ENCODE peak calls at places on chromosomes 4 and X, in seven cellular contexts. Z, G, I, O, B, C and H are unnamed samples.
A peak's percentile ranks its signal among the peaks of the same experiment; 100 is the strongest.

GRCh38 chr4:171812377-171813194 is 618 bp upstream of the GALNTL6 start:
- DNase-seq in Z (peak; percentile 56), G (no peak), I (no peak), O (no peak), B (peak; percentile 15), C (no peak), H (no peak)

GRCh38 chr4:174713181-174713580 is 115.9 kb downstream of the GLRA3 start:
- DNase-seq in Z (no peak), G (no peak), I (no peak), O (no peak), B (no peak), C (no peak), H (no peak)

GRCh38 chr4:123826896-123827295 is 430.3 kb downstream of the SPRY1 start:
- DNase-seq in Z (no peak), G (no peak), I (peak; percentile 71), O (peak; percentile 72), B (no peak), C (no peak), H (no peak)

GRCh38 chr4:76545161-76545884 is 110.3 kb downstream of the SHROOM3 start:
- DNase-seq in Z (no peak), G (no peak), I (no peak), O (no peak), B (no peak), C (no peak), H (no peak)

GRCh38 chr4:77619408-77619807 is 13.8 kb downstream of the CXCL13 start:
- DNase-seq in Z (no peak), G (peak; percentile 33), I (no peak), O (no peak), B (no peak), C (no peak), H (peak; percentile 12)

GRCh38 chr4:37562592-37562991 is 123.6 kb downstream of the RELL1 start:
- DNase-seq in Z (no peak), G (no peak), I (no peak), O (no peak), B (no peak), C (no peak), H (no peak)

GRCh38 chrX:129599996-129600395 is 54.8 kb downstream of the APLN start:
- DNase-seq in Z (no peak), G (no peak), I (no peak), O (no peak), B (no peak), C (no peak), H (no peak)

GRCh38 chr4:4317496-4318232 is 27.6 kb downstream of the ZBTB49 start:
- DNase-seq in Z (peak; percentile 34), G (no peak), I (no peak), O (no peak), B (no peak), C (no peak), H (no peak)

GRCh38 chr4:174190832-174191500 is 92.5 kb downstream of the FBXO8 start:
- DNase-seq in Z (no peak), G (no peak), I (no peak), O (no peak), B (no peak), C (no peak), H (no peak)

GRCh38 chrX:7925867-7926472 is 1.2 kb downstream of the PNPLA4 start:
- DNase-seq in Z (peak; percentile 68), G (peak; percentile 42), I (peak; percentile 50), O (peak; percentile 37), B (peak; percentile 82), C (peak; percentile 69), H (peak; percentile 41)

GRCh38 chr4:108168672-108169562 is at the start of gene LEF1:
- DNase-seq in Z (no peak), G (no peak), I (no peak), O (no peak), B (peak; percentile 90), C (no peak), H (no peak)

DNA sequence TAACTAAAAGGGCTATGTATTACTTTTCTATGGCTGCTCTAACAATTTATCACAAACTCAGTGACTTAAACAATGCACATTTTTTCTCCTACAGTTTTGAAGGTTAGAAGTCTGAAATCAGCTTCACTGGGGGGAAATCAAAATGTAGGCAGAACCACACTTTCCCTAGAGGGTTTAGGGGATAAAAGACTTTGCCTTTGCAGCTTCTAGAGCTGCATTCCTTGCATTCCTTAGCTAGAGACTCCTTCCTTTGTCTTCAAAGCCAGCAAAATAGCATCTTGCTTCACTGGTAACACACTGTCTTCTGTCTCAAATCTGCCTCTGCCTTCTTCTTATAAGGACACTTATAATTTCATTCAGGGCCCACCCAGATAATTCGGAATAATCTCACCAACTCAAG is 152.4 kb upstream of the SPIN4 start:
- DNase-seq in Z (no peak), G (no peak), I (no peak), O (no peak), B (peak; percentile 23), C (no peak), H (no peak)
- H3K27ac ChIP-seq in Z (no peak overlapping the region), G (no peak overlapping the region), I (no peak overlapping the region), O (no peak overlapping the region), B (peak overlapping the region; percentile 76), C (no peak overlapping the region), H (no peak overlapping the region)

GRCh38 chrX:65609237-65609636 is 58.2 kb upstream of the MSN start:
- DNase-seq in Z (no peak), G (no peak), I (no peak), O (no peak), B (no peak), C (no peak), H (no peak)
- H3K27ac ChIP-seq in Z (no peak overlapping the region), G (no peak overlapping the region), I (no peak overlapping the region), O (no peak overlapping the region), B (no peak overlapping the region), C (no peak overlapping the region), H (no peak overlapping the region)

DNA sequence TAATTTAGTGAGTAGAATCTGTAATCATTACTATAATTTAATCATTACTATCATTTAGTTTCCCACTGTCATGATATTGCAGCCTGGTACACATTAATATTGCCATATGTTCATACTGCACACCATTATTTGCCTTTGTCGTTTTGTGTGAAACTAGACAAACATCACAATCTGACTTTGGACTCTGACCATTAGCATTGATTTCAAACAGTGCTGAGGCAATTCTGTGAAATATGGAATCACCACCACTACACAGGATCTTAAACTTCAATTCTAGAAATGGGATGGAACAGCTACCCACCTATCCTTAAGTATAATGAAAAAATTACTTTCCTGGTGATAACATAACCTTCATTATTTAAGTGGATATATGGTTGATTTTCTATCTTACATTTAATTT is 98.3 kb downstream of the SORBS2 start:
- DNase-seq in Z (no peak), G (no peak), I (no peak), O (no peak), B (no peak), C (no peak), H (no peak)
- H3K27ac ChIP-seq in Z (no peak overlapping the region), G (peak overlapping the region; percentile 66), I (no peak overlapping the region), O (no peak overlapping the region), B (peak overlapping the region; percentile 4), C (no peak overlapping the region), H (no peak overlapping the region)

GRCh38 chr4:140426610-140427103 is 791 bp downstream of the CLGN start:
- DNase-seq in Z (no peak), G (peak; percentile 11), I (peak; percentile 60), O (peak; percentile 48), B (peak; percentile 65), C (no peak), H (no peak)
- H3K27ac ChIP-seq in Z (peak overlapping the region; percentile 64), G (no peak overlapping the region), I (peak overlapping the region; percentile 79), O (peak overlapping the region; percentile 87), B (peak overlapping the region; percentile 52), C (no peak overlapping the region), H (no peak overlapping the region)

GRCh38 chr4:94562285-94562684 is 110.5 kb downstream of the PDLIM5 start:
- DNase-seq in Z (no peak), G (no peak), I (no peak), O (no peak), B (no peak), C (no peak), H (no peak)
- H3K27ac ChIP-seq in Z (no peak overlapping the region), G (no peak overlapping the region), I (peak overlapping the region; percentile 37), O (peak overlapping the region; percentile 56), B (peak overlapping the region; percentile 62), C (peak overlapping the region; percentile 64), H (no peak overlapping the region)

GRCh38 chrX:149830192-149830873 is 48.6 kb downstream of the MAGEA9 start:
- DNase-seq in Z (no peak), G (no peak), I (no peak), O (no peak), B (peak; percentile 34), C (no peak), H (no peak)
- H3K27ac ChIP-seq in Z (peak overlapping the region; percentile 60), G (no peak overlapping the region), I (no peak overlapping the region), O (no peak overlapping the region), B (peak overlapping the region; percentile 80), C (no peak overlapping the region), H (no peak overlapping the region)

GRCh38 chr4:26862381-26862915 is 1.8 kb downstream of the STIM2 start:
- DNase-seq in Z (no peak), G (no peak), I (no peak), O (no peak), B (no peak), C (no peak), H (no peak)
- H3K27ac ChIP-seq in Z (peak overlapping the region; percentile 96), G (peak overlapping the region; percentile 42), I (peak overlapping the region; percentile 36), O (peak overlapping the region; percentile 99), B (peak overlapping the region; percentile 91), C (peak overlapping the region; percentile 13), H (no peak overlapping the region)